ENCODE peak calls at places on chromosomes 6 and 20, in six cellular contexts. T, E, S, M, W and D are unnamed samples. For H3K4me1, the result is how much of the 10 kb centered on the place peaks cover.

GRCh38 chr6:15297895-15298590 is 52.2 kb downstream of the JARID2 start:
- DNase-seq in T (no peak), E (no peak), S (no peak), M (no peak), W (no peak), D (no peak)

GRCh38 chr6:74289881-74290280 is 593.9 kb downstream of the CD109 start:
- DNase-seq in T (no peak), E (peak), S (peak), M (no peak), W (no peak), D (no peak)

GRCh38 chr6:166743925-166744653 is 117.0 kb upstream of the RPS6KA2 start:
- DNase-seq in T (no peak), E (no peak), S (no peak), M (peak), W (no peak), D (no peak)

GRCh38 chr6:107704377-107705013 is 119.6 kb downstream of the SCML4 start:
- DNase-seq in T (no peak), E (peak), S (peak), M (no peak), W (peak), D (no peak)

GRCh38 chr20:58712116-58712822 is 19.7 kb downstream of the NPEPL1 start:
- DNase-seq in T (peak), E (no peak), S (peak), M (no peak), W (no peak), D (no peak)

GRCh38 chr6:166105341-166106075 is 62.1 kb downstream of the TBXT start:
- DNase-seq in T (no peak), E (no peak), S (no peak), M (no peak), W (no peak), D (no peak)

GRCh38 chr6:1068068-1068467 is 243.8 kb upstream of the FOXQ1 start:
- DNase-seq in T (no peak), E (no peak), S (peak), M (no peak), W (no peak), D (no peak)

GRCh38 chr20:38112249-38112942 is 52.7 kb downstream of the TGM2 start:
- DNase-seq in T (no peak), E (no peak), S (no peak), M (no peak), W (no peak), D (no peak)

GRCh38 chr6:24719125-24719931 is at the start of gene C6orf62:
- DNase-seq in T (no peak), E (peak), S (peak), M (peak), W (peak), D (no peak)

GRCh38 chr6:36735110-36735971 is 37.7 kb downstream of the RAB44 start:
- DNase-seq in T (peak), E (peak), S (peak), M (peak), W (no peak), D (peak)

GRCh38 chr20:8527998-8528397 is 395.9 kb downstream of the PLCB1 start:
- DNase-seq in T (no peak), E (peak), S (no peak), M (no peak), W (no peak), D (no peak)

GRCh38 chr6:109580519-109580918 is 97.5 kb upstream of the ZBTB24 start:
- DNase-seq in T (no peak), E (no peak), S (no peak), M (no peak), W (no peak), D (no peak)

GRCh38 chr6:40288919-40289318 is 298.2 kb downstream of the LRFN2 start:
- DNase-seq in T (no peak), E (no peak), S (no peak), M (no peak), W (no peak), D (no peak)

GRCh38 chr6:40286721-40287120 is 300.4 kb downstream of the LRFN2 start:
- DNase-seq in T (no peak), E (no peak), S (no peak), M (no peak), W (no peak), D (no peak)

GRCh38 chr6:40287296-40287820 is 299.8 kb downstream of the LRFN2 start:
- DNase-seq in T (no peak), E (no peak), S (no peak), M (no peak), W (no peak), D (no peak)

GRCh38 chr6:40285535-40285934 is 301.6 kb downstream of the LRFN2 start:
- DNase-seq in T (no peak), E (no peak), S (no peak), M (no peak), W (no peak), D (no peak)

GRCh38 chr6:40286027-40286426 is 301.1 kb downstream of the LRFN2 start:
- DNase-seq in T (no peak), E (no peak), S (no peak), M (no peak), W (no peak), D (no peak)
- H3K4me3 ChIP-seq in T (no peak), E (no peak), S (no peak), M (no peak), W (no peak), D (no peak)

DNA sequence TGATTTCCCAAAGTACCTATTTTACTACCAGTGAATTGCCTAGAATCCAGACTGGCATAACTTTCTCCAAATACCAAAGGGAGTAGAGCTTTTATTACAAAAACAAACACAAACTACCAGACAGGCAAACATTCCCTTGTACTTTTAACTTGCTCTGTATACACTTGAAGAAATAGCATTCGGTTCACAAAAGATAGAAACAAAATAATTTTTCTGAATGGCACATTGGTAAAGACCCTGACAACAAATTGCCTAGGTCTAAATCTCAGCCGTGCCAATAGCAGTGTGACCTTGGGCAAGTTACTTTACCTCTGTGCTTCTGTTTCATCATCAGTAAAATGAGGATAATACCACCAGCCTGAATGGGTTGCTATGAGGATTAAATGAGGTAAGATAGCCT is 15.9 kb downstream of the ARHGAP18 start:
- DNase-seq in T (no peak), E (no peak), S (no peak), M (no peak), W (no peak), D (no peak)
- H3K4me1 ChIP-seq in T (under half), E (under half), S (under half), M (under half), W (under half), D (under half)

DNA sequence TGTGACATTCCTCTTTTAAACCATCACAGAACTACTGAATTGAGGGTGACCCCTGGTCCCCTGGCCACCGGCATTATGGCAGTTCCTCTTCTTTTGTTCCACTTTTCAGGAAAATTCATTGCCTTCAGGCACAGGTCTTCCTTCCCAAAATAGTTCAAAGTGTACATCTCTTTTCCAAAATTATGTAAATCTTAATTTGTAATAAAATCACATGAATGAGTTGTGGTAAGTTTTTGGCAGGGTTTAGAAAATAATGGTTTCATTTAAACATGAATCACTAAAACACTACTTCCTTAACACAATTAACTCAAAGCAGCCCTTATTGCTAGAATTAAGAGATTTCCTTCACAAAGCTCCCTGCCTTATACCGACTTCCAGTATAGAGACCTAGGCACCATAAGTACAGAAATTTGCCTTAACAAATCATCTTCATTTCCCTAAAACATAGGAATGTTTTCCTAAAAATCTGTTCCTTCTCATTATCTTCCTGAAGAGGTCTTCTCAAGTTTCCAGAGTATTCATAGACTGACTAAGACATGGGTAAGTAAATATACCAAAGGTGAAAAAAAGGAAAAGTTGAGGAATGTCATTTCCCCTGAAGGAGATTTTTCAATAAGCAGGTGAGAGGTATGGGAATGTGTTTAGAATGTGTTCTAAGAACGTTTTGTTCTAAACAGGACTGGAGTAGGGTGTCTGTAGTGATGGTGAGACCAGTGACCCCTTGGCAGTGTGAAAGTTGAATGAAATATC is 148.2 kb upstream of the CITED2 start:
- DNase-seq in T (no peak), E (peak), S (no peak), M (no peak), W (no peak), D (no peak)
- TF ChIP-seq CTCF in T (no peak), E (no peak), S (no peak), M (no peak), W (no peak), D (no peak)

GRCh38 chr20:3763691-3764601 is 3.6 kb downstream of the ADISSP start:
- DNase-seq in T (no peak), E (no peak), S (no peak), M (no peak), W (no peak), D (no peak)

GRCh38 chr20:3766381-3766780 is 1.2 kb downstream of the ADISSP start:
- DNase-seq in T (peak), E (no peak), S (no peak), M (no peak), W (no peak), D (no peak)

GRCh38 chr20:3765171-3765887 is 2.2 kb downstream of the ADISSP start:
- DNase-seq in T (no peak), E (no peak), S (no peak), M (no peak), W (no peak), D (no peak)

GRCh38 chr20:3766832-3767433 is 620 bp downstream of the ADISSP start:
- DNase-seq in T (peak), E (peak), S (no peak), M (no peak), W (no peak), D (no peak)

GRCh38 chr20:3764659-3765058 is 2.9 kb downstream of the ADISSP start:
- DNase-seq in T (no peak), E (no peak), S (no peak), M (no peak), W (no peak), D (no peak)
- H3K4me3 ChIP-seq in T (no peak), E (no peak), S (no peak), M (no peak), W (no peak), D (no peak)

GRCh38 chr20:4067600-4068261 is 52.4 kb upstream of the RNF24 start:
- DNase-seq in T (peak), E (peak), S (no peak), M (no peak), W (no peak), D (no peak)
- H3K4me1 ChIP-seq in T (under half), E (half or more), S (under half), M (under half), W (under half), D (under half)

DNA sequence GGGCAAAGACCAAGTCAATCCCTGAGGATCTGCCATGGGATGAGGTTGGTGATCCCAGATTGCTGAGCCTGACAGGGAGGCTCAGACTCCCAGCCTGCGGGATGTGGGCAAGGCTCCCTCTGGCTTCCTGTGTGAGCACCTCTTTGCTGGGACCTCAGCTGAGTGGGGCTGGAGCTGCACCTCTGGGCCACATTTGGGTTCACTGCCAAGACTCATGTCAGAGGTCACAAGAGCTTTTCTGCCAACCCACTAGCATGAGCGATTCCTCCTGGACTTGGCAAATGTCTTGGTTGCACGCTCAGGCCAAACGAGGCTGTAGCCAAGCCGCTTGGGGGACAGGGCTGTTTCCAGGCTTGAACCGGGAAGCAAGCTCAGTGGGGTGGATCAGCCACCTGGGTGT is 359.3 kb downstream of the CDH4 start:
- DNase-seq in T (no peak), E (no peak), S (no peak), M (no peak), W (no peak), D (no peak)
- TF ChIP-seq CTCF in T (no peak), E (no peak), S (no peak), M (no peak), W (no peak), D (no peak)

GRCh38 chr20:33686984-33687366 is 790 bp upstream of the E2F1 start:
- DNase-seq in T (no peak), E (no peak), S (no peak), M (no peak), W (no peak), D (no peak)
- H3K4me3 ChIP-seq in T (peak), E (peak), S (no peak), M (no peak), W (peak), D (peak)

GRCh38 chr6:44169886-44170570 is 11.4 kb downstream of the CAPN11 start:
- DNase-seq in T (no peak), E (no peak), S (no peak), M (no peak), W (no peak), D (no peak)

GRCh38 chr6:44166591-44167184 is 8.1 kb downstream of the CAPN11 start:
- DNase-seq in T (no peak), E (no peak), S (no peak), M (no peak), W (no peak), D (no peak)

GRCh38 chr6:44167567-44167966 is 8.9 kb downstream of the CAPN11 start:
- DNase-seq in T (no peak), E (no peak), S (no peak), M (no peak), W (no peak), D (no peak)

GRCh38 chr6:44171899-44172546 is 13.4 kb downstream of the CAPN11 start:
- DNase-seq in T (no peak), E (no peak), S (no peak), M (no peak), W (no peak), D (no peak)

DNA sequence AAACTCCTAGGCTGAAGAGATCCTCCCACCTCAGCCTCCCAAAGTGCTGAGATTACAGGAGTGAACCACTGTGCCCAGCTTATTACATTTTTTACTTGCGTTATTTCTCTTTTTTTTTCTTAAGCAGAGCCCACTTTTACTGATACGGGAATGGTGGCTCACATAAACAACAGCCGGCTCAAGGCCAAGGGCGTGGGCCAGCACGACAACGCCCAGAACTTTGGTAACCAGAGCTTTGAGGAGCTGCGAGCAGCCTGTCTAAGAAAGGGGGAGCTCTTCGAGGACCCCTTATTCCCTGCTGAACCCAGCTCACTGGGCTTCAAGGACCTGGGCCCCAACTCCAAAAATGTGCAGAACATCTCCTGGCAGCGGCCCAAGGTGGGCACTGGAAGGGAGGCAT is 10.5 kb downstream of the CAPN11 start:
- DNase-seq in T (no peak), E (no peak), S (no peak), M (no peak), W (no peak), D (no peak)
- H3K4me1 ChIP-seq in T (under half), E (under half), S (under half), M (under half), W (under half), D (under half)

DNA sequence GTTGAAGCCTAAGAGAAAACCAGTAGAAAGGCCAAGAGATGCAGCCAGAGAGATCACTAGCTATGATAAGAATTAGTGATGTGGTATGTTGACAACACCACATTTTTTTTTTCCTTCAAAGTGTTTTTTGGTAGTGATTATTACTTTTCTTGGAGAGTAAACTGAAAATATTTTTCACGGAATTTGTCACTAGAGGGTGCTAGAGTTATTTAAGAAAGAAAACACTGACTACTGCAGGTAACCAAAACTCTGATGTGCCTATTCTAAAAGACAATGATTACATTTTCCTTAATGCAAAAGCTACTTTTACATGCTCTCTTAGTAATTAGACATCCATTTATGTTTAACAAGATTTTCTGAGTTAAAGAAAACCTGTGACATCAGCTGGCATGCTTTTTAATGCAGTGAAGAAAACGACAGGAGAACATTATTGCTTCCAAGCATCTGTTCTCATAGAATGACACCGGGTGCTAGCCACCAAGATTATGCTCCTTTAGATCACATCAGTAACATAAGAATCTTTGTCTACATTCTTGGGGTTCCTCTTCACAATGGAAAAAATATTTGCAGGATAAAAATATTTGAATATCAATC is 28.8 kb downstream of the RWDD2A start:
- DNase-seq in T (no peak), E (peak), S (peak), M (no peak), W (no peak), D (no peak)
- TF ChIP-seq CTCF in T (no peak), E (peak), S (peak), M (peak), W (peak), D (peak)